ENCODE peak calls at places on chromosomes 3 and 15, in ten cellular contexts. One of them, this sample, is unnamed.

GRCh38 chr3:106342386-106342785 is 473.6 kb upstream of the CBLB start:
- DNase-seq in fibroblast of the aortic adventitia: no peak
- DNase-seq in GM12864: no peak
- DNase-seq in psoas muscle: no peak
- DNase-seq in colonic mucosa: no peak
- DNase-seq in brain microvascular endothelial cell: no peak
- DNase-seq in fibroblast of lung: no peak
- DNase-seq in upper lobe of right lung: no peak
- DNase-seq in ovary: no peak
- DNase-seq in fibroblast of villous mesenchyme: no peak
- DNase-seq in this sample: no peak

GRCh38 chr3:149576071-149576564 is 81.7 kb downstream of the WWTR1 start:
- DNase-seq in fibroblast of villous mesenchyme: peak
- DNase-seq in brain microvascular endothelial cell: peak
- DNase-seq in GM12864: no peak
- DNase-seq in fibroblast of lung: peak
- DNase-seq in ovary: peak
- DNase-seq in psoas muscle: peak
- DNase-seq in colonic mucosa: peak
- DNase-seq in upper lobe of right lung: no peak
- DNase-seq in fibroblast of the aortic adventitia: peak
- DNase-seq in this sample: peak

GRCh38 chr3:15499536-15499935 is 22.0 kb downstream of the COLQ start:
- DNase-seq in upper lobe of right lung: no peak
- DNase-seq in fibroblast of villous mesenchyme: peak
- DNase-seq in ovary: no peak
- DNase-seq in brain microvascular endothelial cell: no peak
- DNase-seq in GM12864: no peak
- DNase-seq in fibroblast of lung: no peak
- DNase-seq in colonic mucosa: no peak
- DNase-seq in psoas muscle: no peak
- DNase-seq in fibroblast of the aortic adventitia: no peak
- DNase-seq in this sample: peak

GRCh38 chr3:120688121-120688520 is 6.1 kb upstream of the HGD start:
- DNase-seq in fibroblast of villous mesenchyme: peak
- DNase-seq in ovary: no peak
- DNase-seq in brain microvascular endothelial cell: peak
- DNase-seq in fibroblast of the aortic adventitia: peak
- DNase-seq in fibroblast of lung: peak
- DNase-seq in colonic mucosa: no peak
- DNase-seq in upper lobe of right lung: no peak
- DNase-seq in psoas muscle: no peak
- DNase-seq in GM12864: peak
- DNase-seq in this sample: peak

GRCh38 chr15:83943849-83944404 is 290.0 kb downstream of the ADAMTSL3 start:
- DNase-seq in brain microvascular endothelial cell: no peak
- DNase-seq in fibroblast of villous mesenchyme: peak
- DNase-seq in ovary: no peak
- DNase-seq in fibroblast of lung: peak
- DNase-seq in upper lobe of right lung: no peak
- DNase-seq in fibroblast of the aortic adventitia: peak
- DNase-seq in GM12864: no peak
- DNase-seq in psoas muscle: no peak
- DNase-seq in colonic mucosa: no peak
- DNase-seq in this sample: no peak

GRCh38 chr15:73305331-73306211 is 63.2 kb downstream of the HCN4 start:
- DNase-seq in fibroblast of lung: peak
- DNase-seq in colonic mucosa: peak
- DNase-seq in upper lobe of right lung: no peak
- DNase-seq in brain microvascular endothelial cell: peak
- DNase-seq in psoas muscle: no peak
- DNase-seq in fibroblast of the aortic adventitia: peak
- DNase-seq in GM12864: no peak
- DNase-seq in ovary: no peak
- DNase-seq in fibroblast of villous mesenchyme: peak
- DNase-seq in this sample: peak

GRCh38 chr3:173770011-173770410 is 372.5 kb downstream of the NLGN1 start:
- DNase-seq in psoas muscle: no peak
- DNase-seq in colonic mucosa: no peak
- DNase-seq in GM12864: no peak
- DNase-seq in upper lobe of right lung: no peak
- DNase-seq in fibroblast of villous mesenchyme: no peak
- DNase-seq in brain microvascular endothelial cell: peak
- DNase-seq in ovary: no peak
- DNase-seq in fibroblast of the aortic adventitia: peak
- DNase-seq in fibroblast of lung: peak
- DNase-seq in this sample: peak

GRCh38 chr3:161069441-161070251 is 35.5 kb downstream of the B3GALNT1 start:
- DNase-seq in fibroblast of lung: peak
- DNase-seq in ovary: no peak
- DNase-seq in fibroblast of villous mesenchyme: peak
- DNase-seq in psoas muscle: no peak
- DNase-seq in brain microvascular endothelial cell: peak
- DNase-seq in upper lobe of right lung: no peak
- DNase-seq in colonic mucosa: no peak
- DNase-seq in GM12864: peak
- DNase-seq in fibroblast of the aortic adventitia: peak
- DNase-seq in this sample: peak

GRCh38 chr15:60351066-60351465 is 46.7 kb downstream of the ANXA2 start:
- DNase-seq in colonic mucosa: no peak
- DNase-seq in upper lobe of right lung: no peak
- DNase-seq in fibroblast of lung: peak
- DNase-seq in ovary: no peak
- DNase-seq in psoas muscle: no peak
- DNase-seq in brain microvascular endothelial cell: no peak
- DNase-seq in fibroblast of villous mesenchyme: no peak
- DNase-seq in GM12864: no peak
- DNase-seq in fibroblast of the aortic adventitia: no peak
- DNase-seq in this sample: no peak

GRCh38 chr3:102194001-102194400 is 240.8 kb upstream of the ZPLD1 start:
- DNase-seq in fibroblast of the aortic adventitia: no peak
- DNase-seq in upper lobe of right lung: no peak
- DNase-seq in fibroblast of villous mesenchyme: no peak
- DNase-seq in psoas muscle: no peak
- DNase-seq in colonic mucosa: no peak
- DNase-seq in fibroblast of lung: no peak
- DNase-seq in GM12864: no peak
- DNase-seq in brain microvascular endothelial cell: no peak
- DNase-seq in ovary: no peak
- DNase-seq in this sample: no peak

GRCh38 chr3:171181907-171182690 is 155.6 kb upstream of the SLC2A2 start:
- DNase-seq in fibroblast of lung: peak
- DNase-seq in fibroblast of villous mesenchyme: peak
- DNase-seq in colonic mucosa: no peak
- DNase-seq in ovary: no peak
- DNase-seq in psoas muscle: no peak
- DNase-seq in fibroblast of the aortic adventitia: peak
- DNase-seq in upper lobe of right lung: no peak
- DNase-seq in brain microvascular endothelial cell: peak
- DNase-seq in GM12864: no peak
- DNase-seq in this sample: no peak

GRCh38 chr15:49015896-49016295 is 30.4 kb downstream of the SECISBP2L start:
- DNase-seq in psoas muscle: no peak
- DNase-seq in fibroblast of the aortic adventitia: peak
- DNase-seq in fibroblast of lung: no peak
- DNase-seq in ovary: no peak
- DNase-seq in upper lobe of right lung: no peak
- DNase-seq in GM12864: no peak
- DNase-seq in fibroblast of villous mesenchyme: no peak
- DNase-seq in brain microvascular endothelial cell: no peak
- DNase-seq in colonic mucosa: no peak
- DNase-seq in this sample: peak

GRCh38 chr15:31031471-31032064 is 40.1 kb upstream of the MTMR10 start:
- DNase-seq in ovary: no peak
- DNase-seq in psoas muscle: no peak
- DNase-seq in upper lobe of right lung: no peak
- DNase-seq in fibroblast of lung: peak
- DNase-seq in fibroblast of the aortic adventitia: peak
- DNase-seq in fibroblast of villous mesenchyme: peak
- DNase-seq in GM12864: peak
- DNase-seq in colonic mucosa: no peak
- DNase-seq in brain microvascular endothelial cell: peak
- DNase-seq in this sample: peak

GRCh38 chr3:104102386-104102785 is 1264.3 kb upstream of the ALCAM start:
- DNase-seq in fibroblast of villous mesenchyme: peak
- DNase-seq in upper lobe of right lung: peak
- DNase-seq in psoas muscle: no peak
- DNase-seq in fibroblast of lung: peak
- DNase-seq in brain microvascular endothelial cell: peak
- DNase-seq in fibroblast of the aortic adventitia: peak
- DNase-seq in ovary: no peak
- DNase-seq in colonic mucosa: no peak
- DNase-seq in GM12864: peak
- DNase-seq in this sample: peak
- TF ChIP-seq CTCF in fibroblast of villous mesenchyme: peak
- TF ChIP-seq CTCF in upper lobe of right lung: peak
- TF ChIP-seq CTCF in psoas muscle: no peak
- TF ChIP-seq CTCF in fibroblast of lung: peak
- TF ChIP-seq CTCF in brain microvascular endothelial cell: peak
- TF ChIP-seq CTCF in fibroblast of the aortic adventitia: peak
- TF ChIP-seq CTCF in ovary: no peak
- TF ChIP-seq CTCF in colonic mucosa: peak
- TF ChIP-seq CTCF in GM12864: peak
- TF ChIP-seq CTCF in this sample: peak

DNA sequence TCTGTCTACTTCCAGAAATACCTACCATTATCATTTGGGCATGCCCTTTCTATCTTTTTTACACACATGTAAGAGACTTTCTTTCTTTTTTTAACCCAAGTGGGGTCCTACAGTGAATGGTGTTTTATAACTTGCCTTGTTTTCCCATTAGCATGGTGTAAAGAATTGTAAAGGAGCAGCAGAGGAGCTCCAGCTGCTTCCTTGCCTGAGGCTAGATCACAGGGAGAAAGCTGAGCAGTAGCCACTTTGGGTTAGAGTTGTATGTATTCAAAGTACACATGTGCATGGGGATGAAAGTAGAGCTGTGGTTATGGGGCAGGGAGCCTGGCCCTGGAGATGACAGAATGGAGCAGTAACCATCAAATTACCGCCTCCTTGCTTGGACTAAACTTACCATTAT is 231.1 kb upstream of the PDZRN3 start:
- DNase-seq in fibroblast of the aortic adventitia: no peak
- DNase-seq in ovary: no peak
- DNase-seq in fibroblast of villous mesenchyme: no peak
- DNase-seq in psoas muscle: no peak
- DNase-seq in upper lobe of right lung: no peak
- DNase-seq in brain microvascular endothelial cell: no peak
- DNase-seq in fibroblast of lung: no peak
- DNase-seq in GM12864: no peak
- DNase-seq in colonic mucosa: no peak
- DNase-seq in this sample: no peak
- H3K4me3 ChIP-seq in fibroblast of the aortic adventitia: no peak
- H3K4me3 ChIP-seq in ovary: no peak
- H3K4me3 ChIP-seq in fibroblast of villous mesenchyme: no peak
- H3K4me3 ChIP-seq in psoas muscle: no peak
- H3K4me3 ChIP-seq in upper lobe of right lung: no peak
- H3K4me3 ChIP-seq in brain microvascular endothelial cell: no peak
- H3K4me3 ChIP-seq in fibroblast of lung: no peak
- H3K4me3 ChIP-seq in GM12864: no peak
- H3K4me3 ChIP-seq in colonic mucosa: no peak
- H3K4me3 ChIP-seq in this sample: no peak

GRCh38 chr3:64221564-64222257 is 3.6 kb downstream of the PRICKLE2 start:
- DNase-seq in colonic mucosa: no peak
- DNase-seq in fibroblast of the aortic adventitia: no peak
- DNase-seq in fibroblast of villous mesenchyme: no peak
- DNase-seq in brain microvascular endothelial cell: no peak
- DNase-seq in ovary: no peak
- DNase-seq in GM12864: no peak
- DNase-seq in psoas muscle: no peak
- DNase-seq in fibroblast of lung: no peak
- DNase-seq in upper lobe of right lung: no peak
- DNase-seq in this sample: no peak
- TF ChIP-seq CTCF in colonic mucosa: no peak
- TF ChIP-seq CTCF in fibroblast of the aortic adventitia: no peak
- TF ChIP-seq CTCF in fibroblast of villous mesenchyme: peak
- TF ChIP-seq CTCF in brain microvascular endothelial cell: peak
- TF ChIP-seq CTCF in ovary: no peak
- TF ChIP-seq CTCF in GM12864: no peak
- TF ChIP-seq CTCF in psoas muscle: no peak
- TF ChIP-seq CTCF in fibroblast of lung: no peak
- TF ChIP-seq CTCF in upper lobe of right lung: no peak
- TF ChIP-seq CTCF in this sample: no peak

GRCh38 chr3:61914277-61914676 is 352.9 kb downstream of the PTPRG start:
- DNase-seq in psoas muscle: no peak
- DNase-seq in fibroblast of the aortic adventitia: no peak
- DNase-seq in brain microvascular endothelial cell: no peak
- DNase-seq in fibroblast of villous mesenchyme: peak
- DNase-seq in GM12864: no peak
- DNase-seq in colonic mucosa: no peak
- DNase-seq in ovary: no peak
- DNase-seq in fibroblast of lung: no peak
- DNase-seq in upper lobe of right lung: no peak
- DNase-seq in this sample: peak
- H3K4me3 ChIP-seq in psoas muscle: no peak
- H3K4me3 ChIP-seq in fibroblast of the aortic adventitia: no peak
- H3K4me3 ChIP-seq in brain microvascular endothelial cell: no peak
- H3K4me3 ChIP-seq in fibroblast of villous mesenchyme: no peak
- H3K4me3 ChIP-seq in GM12864: no peak
- H3K4me3 ChIP-seq in colonic mucosa: no peak
- H3K4me3 ChIP-seq in ovary: no peak
- H3K4me3 ChIP-seq in fibroblast of lung: no peak
- H3K4me3 ChIP-seq in upper lobe of right lung: no peak
- H3K4me3 ChIP-seq in this sample: no peak

DNA sequence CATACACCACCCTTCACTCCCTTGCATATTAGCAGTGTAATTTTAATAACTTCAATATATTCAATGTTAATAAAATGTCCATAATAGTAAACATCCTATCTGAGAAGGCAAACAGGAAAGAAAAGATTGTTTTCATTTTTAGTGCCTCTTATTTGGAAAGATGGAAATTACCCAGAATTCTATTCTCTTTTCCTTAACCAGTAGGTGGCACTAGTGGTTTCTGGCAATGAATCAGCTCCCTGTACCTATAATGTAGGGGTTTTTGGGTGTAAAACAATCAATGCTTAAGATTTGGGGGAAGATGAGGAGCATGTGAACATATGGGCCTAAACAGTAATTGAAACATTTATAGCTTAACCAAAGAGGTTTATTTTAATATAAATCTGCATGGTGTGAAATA is 5.7 kb upstream of the SEMA6D start:
- DNase-seq in brain microvascular endothelial cell: no peak
- DNase-seq in fibroblast of villous mesenchyme: peak
- DNase-seq in fibroblast of the aortic adventitia: no peak
- DNase-seq in upper lobe of right lung: no peak
- DNase-seq in fibroblast of lung: peak
- DNase-seq in GM12864: no peak
- DNase-seq in psoas muscle: no peak
- DNase-seq in colonic mucosa: no peak
- DNase-seq in ovary: no peak
- DNase-seq in this sample: peak
- TF ChIP-seq CTCF in brain microvascular endothelial cell: peak
- TF ChIP-seq CTCF in fibroblast of villous mesenchyme: peak
- TF ChIP-seq CTCF in fibroblast of the aortic adventitia: peak
- TF ChIP-seq CTCF in upper lobe of right lung: peak
- TF ChIP-seq CTCF in fibroblast of lung: peak
- TF ChIP-seq CTCF in GM12864: peak
- TF ChIP-seq CTCF in psoas muscle: peak
- TF ChIP-seq CTCF in colonic mucosa: peak
- TF ChIP-seq CTCF in ovary: peak
- TF ChIP-seq CTCF in this sample: peak